ENCODE peak calls at places on chromosomes 13 and 19, in six cellular contexts. E, F, R, K, N and P are unnamed samples.

GRCh38 chr13:37118002-37118401 is 12.5 kb upstream of the CSNK1A1L start:
- DNase-seq in E (no peak), F (no peak), R (no peak), K (no peak), N (no peak), P (peak; percentile 2)

GRCh38 chr13:110070511-110071120 is 236.3 kb downstream of the COL4A1 start:
- DNase-seq in E (no peak), F (no peak), R (no peak), K (no peak), N (no peak), P (no peak)

GRCh38 chr13:110639935-110640334 is 24.6 kb downstream of the NAXD start:
- DNase-seq in E (no peak), F (no peak), R (no peak), K (no peak), N (no peak), P (no peak)

GRCh38 chr19:13153627-13154240 is 3.5 kb downstream of the IER2 start:
- DNase-seq in E (peak; percentile 26), F (no peak), R (peak; percentile 31), K (no peak), N (no peak), P (no peak)

GRCh38 chr19:4575978-4576933 is 16.8 kb upstream of the SEMA6B start:
- DNase-seq in E (peak; percentile 72), F (peak; percentile 57), R (peak; percentile 67), K (peak; percentile 66), N (peak; percentile 67), P (no peak)

GRCh38 chr19:3655402-3656072 is 28.9 kb upstream of the CACTIN start:
- DNase-seq in E (no peak), F (no peak), R (no peak), K (peak; percentile 60), N (no peak), P (no peak)

GRCh38 chr13:112343591-112343990 is 32.6 kb upstream of the SPACA7 start:
- DNase-seq in E (no peak), F (no peak), R (no peak), K (no peak), N (no peak), P (no peak)

GRCh38 chr13:24670927-24671326 is 9.3 kb upstream of the ATP12A start:
- DNase-seq in E (no peak), F (no peak), R (no peak), K (peak; percentile 75), N (no peak), P (no peak)

GRCh38 chr13:83881917-83882625 is at the start of gene SLITRK1:
- DNase-seq in E (peak; percentile 3), F (no peak), R (no peak), K (peak; percentile 6), N (no peak), P (peak; percentile 46)

GRCh38 chr13:43270043-43270830 is 246.9 kb downstream of the DNAJC15 start:
- DNase-seq in E (no peak), F (no peak), R (no peak), K (no peak), N (no peak), P (no peak)

GRCh38 chr19:56071151-56071550 is 49.9 kb downstream of the ZNF787 start:
- DNase-seq in E (no peak), F (no peak), R (no peak), K (peak; percentile 37), N (no peak), P (no peak)

GRCh38 chr13:39201075-39201630 is 162.9 kb downstream of the NHLRC3 start:
- DNase-seq in E (no peak), F (no peak), R (no peak), K (no peak), N (no peak), P (no peak)

GRCh38 chr19:19997656-19998268 is 41.5 kb downstream of the ZNF682 start:
- DNase-seq in E (peak; percentile 49), F (no peak), R (peak; percentile 39), K (peak; percentile 61), N (peak; percentile 20), P (no peak)

GRCh38 chr13:23509781-23510543 is 60.2 kb upstream of the TNFRSF19 start:
- DNase-seq in E (no peak), F (no peak), R (no peak), K (no peak), N (no peak), P (no peak)

GRCh38 chr19:13118424-13119193 is 545 bp downstream of the NACC1 start:
- DNase-seq in E (no peak), F (peak; percentile 67), R (no peak), K (peak; percentile 40), N (no peak), P (no peak)

GRCh38 chr19:342128-342455 is 2.5 kb downstream of the MIER2 start:
- DNase-seq in E (no peak), F (no peak), R (no peak), K (no peak), N (no peak), P (no peak)

GRCh38 chr13:95150555-95150954 is 150.7 kb downstream of the ABCC4 start:
- DNase-seq in E (no peak), F (no peak), R (no peak), K (no peak), N (no peak), P (no peak)

GRCh38 chr13:48411281-48412099 is 1.4 kb downstream of the LPAR6 start:
- DNase-seq in E (no peak), F (no peak), R (peak; percentile 35), K (no peak), N (peak; percentile 37), P (no peak)

GRCh38 chr19:10431943-10432735 is 11.8 kb downstream of the PDE4A start:
- DNase-seq in E (peak; percentile 67), F (peak; percentile 62), R (peak; percentile 68), K (peak; percentile 14), N (peak; percentile 56), P (no peak)

GRCh38 chr13:55967055-55967454 is 1173.7 kb upstream of the PRR20A start:
- DNase-seq in E (no peak), F (no peak), R (no peak), K (no peak), N (no peak), P (no peak)

GRCh38 chr19:55196803-55197202 is 12.5 kb downstream of the PTPRH start:
- DNase-seq in E (no peak), F (no peak), R (no peak), K (peak; percentile 51), N (no peak), P (no peak)

GRCh38 chr13:82848766-82849165 is 1033.5 kb downstream of the SLITRK1 start:
- DNase-seq in E (no peak), F (no peak), R (no peak), K (no peak), N (no peak), P (no peak)

GRCh38 chr13:62875118-62875640 is 1459.5 kb upstream of the PCDH20 start:
- DNase-seq in E (no peak), F (no peak), R (no peak), K (no peak), N (no peak), P (no peak)

GRCh38 chr19:49017666-49018351 is 918 bp upstream of the LHB start:
- DNase-seq in E (peak; percentile 71), F (peak; percentile 39), R (peak; percentile 68), K (peak; percentile 79), N (peak; percentile 56), P (peak; percentile 15)

GRCh38 chr19:46713781-46714522 is 3.0 kb downstream of the PRKD2 start:
- DNase-seq in E (peak; percentile 76), F (peak; percentile 96), R (peak; percentile 67), K (peak; percentile 72), N (peak; percentile 72), P (peak; percentile 16)

GRCh38 chr13:41060723-41061074 is 610 bp upstream of the WBP4 start:
- DNase-seq in E (peak; percentile 81), F (peak; percentile 80), R (peak; percentile 80), K (peak; percentile 89), N (peak; percentile 75), P (peak; percentile 92)

GRCh38 chr19:21321996-21322395 is 7.2 kb downstream of the ZNF708 start:
- DNase-seq in E (no peak), F (no peak), R (no peak), K (no peak), N (no peak), P (no peak)

GRCh38 chr19:42088471-42089190 is 12.7 kb downstream of the ZNF574 start:
- DNase-seq in E (no peak), F (no peak), R (no peak), K (no peak), N (no peak), P (no peak)

GRCh38 chr19:16283103-16283469 is 41.5 kb upstream of the KLF2 start:
- DNase-seq in E (no peak), F (no peak), R (no peak), K (no peak), N (no peak), P (no peak)

GRCh38 chr13:40662866-40663265 is 3.6 kb downstream of the FOXO1 start:
- DNase-seq in E (no peak), F (no peak), R (no peak), K (peak; percentile 33), N (no peak), P (no peak)

GRCh38 chr13:76992548-76993001 is 694 bp downstream of the CLN5 start:
- DNase-seq in E (no peak), F (no peak), R (no peak), K (peak; percentile 59), N (peak; percentile 4), P (peak; percentile 66)

GRCh38 chr19:36128392-36128736 is 11.5 kb upstream of the CAPNS1 start:
- DNase-seq in E (no peak), F (no peak), R (no peak), K (no peak), N (no peak), P (no peak)

GRCh38 chr19:2207991-2208860 is 27.9 kb downstream of the PLEKHJ1 start:
- DNase-seq in E (peak; percentile 29), F (no peak), R (no peak), K (peak; percentile 50), N (peak; percentile 9), P (no peak)

GRCh38 chr13:75226092-75226491 is 255.9 kb downstream of the TBC1D4 start:
- DNase-seq in E (no peak), F (peak; percentile 77), R (no peak), K (no peak), N (no peak), P (no peak)

GRCh38 chr19:18204394-18205179 is 745 bp upstream of the RAB3A start:
- DNase-seq in E (peak; percentile 30), F (peak; percentile 61), R (peak; percentile 18), K (no peak), N (no peak), P (no peak)

GRCh38 chr13:51797664-51798488 is 6.1 kb downstream of the DHRS12 start:
- DNase-seq in E (peak; percentile 38), F (peak; percentile 56), R (peak; percentile 56), K (peak; percentile 77), N (peak; percentile 61), P (peak; percentile 97)

GRCh38 chr13:33207616-33207964 is 78.0 kb downstream of the STARD13 start:
- DNase-seq in E (no peak), F (no peak), R (no peak), K (no peak), N (no peak), P (no peak)

GRCh38 chr13:38883783-38884182 is 106.8 kb downstream of the STOML3 start:
- DNase-seq in E (no peak), F (no peak), R (no peak), K (no peak), N (no peak), P (no peak)

GRCh38 chr19:6110360-6110977 is at the start of gene RFX2:
- DNase-seq in E (peak; percentile 97), F (peak; percentile 99), R (peak; percentile 99), K (peak; percentile 99), N (peak; percentile 99), P (peak; percentile 98)